ENCODE peak calls at places on chromosomes 7 and 10, in five cellular contexts. B, L, Z, C and E are unnamed samples.

GRCh38 chr10:3162533-3162932 is 10.0 kb downstream of the PITRM1 start:
- DNase-seq in C (peak; percentile 40), B (no peak), L (no peak), Z (no peak), E (no peak)

GRCh38 chr10:133364645-133365431 is 7.0 kb upstream of the FUOM start:
- DNase-seq in C (no peak), B (no peak), L (no peak), Z (no peak), E (no peak)

GRCh38 chr10:70174058-70174741 is 3.9 kb upstream of the SAR1A start:
- DNase-seq in L (no peak), Z (no peak), B (peak; percentile 56), C (no peak), E (no peak)

GRCh38 chr7:26948617-26949118 is 84.3 kb upstream of the SKAP2 start:
- DNase-seq in C (peak; percentile 90), B (no peak), Z (no peak), L (no peak), E (no peak)

GRCh38 chr7:96354881-96355280 is 33.0 kb upstream of the SLC25A13 start:
- DNase-seq in C (peak; percentile 92), B (no peak), Z (no peak), L (no peak), E (no peak)

GRCh38 chr10:119005377-119006043 is 24.0 kb upstream of the NANOS1 start:
- DNase-seq in Z (no peak), C (no peak), L (no peak), B (no peak), E (peak; percentile 31)

GRCh38 chr7:1854521-1855395 is 184.7 kb downstream of the ELFN1 start:
- DNase-seq in C (no peak), Z (peak; percentile 46), B (no peak), L (no peak), E (no peak)

GRCh38 chr10:27959093-27959715 is 39.7 kb downstream of the ODAD2 start:
- DNase-seq in L (no peak), Z (no peak), B (no peak), C (no peak), E (peak; percentile 7)

GRCh38 chr10:118698421-118698820 is 56.3 kb downstream of the CACUL1 start:
- DNase-seq in B (peak; percentile 78), C (peak; percentile 91), Z (no peak), L (no peak), E (peak; percentile 78)